ENCODE peak calls at places on chromosomes 7 and 10, in six cellular contexts. One of them, this sample, is unnamed.

GRCh38 chr7:130356760-130357611 is 12.4 kb downstream of the CPA5 start:
- DNase-seq in OCI-LY7: no peak
- DNase-seq in endodermal cell: peak
- DNase-seq in transverse colon: peak
- DNase-seq in left ventricle myocardium inferior: peak
- DNase-seq in fibroblast of the aortic adventitia: peak
- DNase-seq in this sample: no peak

GRCh38 chr10:4721994-4722753 is 103.8 kb upstream of the AKR1E2 start:
- DNase-seq in OCI-LY7: no peak
- DNase-seq in endodermal cell: no peak
- DNase-seq in transverse colon: no peak
- DNase-seq in left ventricle myocardium inferior: no peak
- DNase-seq in fibroblast of the aortic adventitia: peak
- DNase-seq in this sample: no peak

GRCh38 chr10:42242135-42242805 is 396.1 kb downstream of the ZNF33B start:
- DNase-seq in OCI-LY7: no peak
- DNase-seq in endodermal cell: no peak
- DNase-seq in transverse colon: no peak
- DNase-seq in left ventricle myocardium inferior: no peak
- DNase-seq in fibroblast of the aortic adventitia: no peak
- DNase-seq in this sample: peak

GRCh38 chr7:156360835-156361234 is 279.7 kb upstream of the RNF32 start:
- DNase-seq in OCI-LY7: no peak
- DNase-seq in endodermal cell: no peak
- DNase-seq in transverse colon: no peak
- DNase-seq in left ventricle myocardium inferior: no peak
- DNase-seq in fibroblast of the aortic adventitia: no peak
- DNase-seq in this sample: no peak

GRCh38 chr7:2967705-2968104 is 76.0 kb downstream of the CARD11 start:
- DNase-seq in OCI-LY7: no peak
- DNase-seq in endodermal cell: no peak
- DNase-seq in transverse colon: no peak
- DNase-seq in left ventricle myocardium inferior: no peak
- DNase-seq in fibroblast of the aortic adventitia: no peak
- DNase-seq in this sample: no peak

GRCh38 chr7:945556-946255 is 8.8 kb downstream of the ADAP1 start:
- DNase-seq in OCI-LY7: no peak
- DNase-seq in endodermal cell: peak
- DNase-seq in transverse colon: peak
- DNase-seq in left ventricle myocardium inferior: no peak
- DNase-seq in fibroblast of the aortic adventitia: no peak
- DNase-seq in this sample: no peak

GRCh38 chr7:6209340-6209739 is 63.1 kb downstream of the CYTH3 start:
- DNase-seq in OCI-LY7: no peak
- DNase-seq in endodermal cell: no peak
- DNase-seq in transverse colon: no peak
- DNase-seq in left ventricle myocardium inferior: no peak
- DNase-seq in fibroblast of the aortic adventitia: peak
- DNase-seq in this sample: no peak

GRCh38 chr7:122132341-122132740 is 11.7 kb downstream of the AASS start:
- DNase-seq in OCI-LY7: no peak
- DNase-seq in endodermal cell: no peak
- DNase-seq in transverse colon: no peak
- DNase-seq in left ventricle myocardium inferior: no peak
- DNase-seq in fibroblast of the aortic adventitia: peak
- DNase-seq in this sample: no peak

GRCh38 chr7:7516156-7516555 is 19.5 kb downstream of the COL28A1 start:
- DNase-seq in OCI-LY7: no peak
- DNase-seq in endodermal cell: no peak
- DNase-seq in transverse colon: no peak
- DNase-seq in left ventricle myocardium inferior: no peak
- DNase-seq in fibroblast of the aortic adventitia: no peak
- DNase-seq in this sample: no peak

GRCh38 chr10:48614481-48615383 is 9.9 kb upstream of the ARHGAP22 start:
- DNase-seq in OCI-LY7: no peak
- DNase-seq in endodermal cell: peak
- DNase-seq in transverse colon: no peak
- DNase-seq in left ventricle myocardium inferior: no peak
- DNase-seq in fibroblast of the aortic adventitia: peak
- DNase-seq in this sample: no peak

GRCh38 chr10:118220346-118220745 is 121.8 kb downstream of the FAM204A start:
- DNase-seq in OCI-LY7: no peak
- DNase-seq in endodermal cell: no peak
- DNase-seq in transverse colon: no peak
- DNase-seq in left ventricle myocardium inferior: no peak
- DNase-seq in fibroblast of the aortic adventitia: no peak
- DNase-seq in this sample: no peak

GRCh38 chr10:30980951-30981616 is 50.6 kb downstream of the ZNF438 start:
- DNase-seq in OCI-LY7: no peak
- DNase-seq in endodermal cell: no peak
- DNase-seq in transverse colon: peak
- DNase-seq in left ventricle myocardium inferior: peak
- DNase-seq in fibroblast of the aortic adventitia: peak
- DNase-seq in this sample: no peak

GRCh38 chr10:63391812-63392211 is 74.0 kb downstream of the JMJD1C start:
- DNase-seq in OCI-LY7: no peak
- DNase-seq in endodermal cell: no peak
- DNase-seq in transverse colon: no peak
- DNase-seq in left ventricle myocardium inferior: no peak
- DNase-seq in fibroblast of the aortic adventitia: no peak
- DNase-seq in this sample: no peak

GRCh38 chr10:24208661-24209420 is at the start of gene KIAA1217:
- DNase-seq in OCI-LY7: no peak
- DNase-seq in endodermal cell: peak
- DNase-seq in transverse colon: peak
- DNase-seq in left ventricle myocardium inferior: peak
- DNase-seq in fibroblast of the aortic adventitia: peak
- DNase-seq in this sample: no peak

GRCh38 chr10:100006241-100006886 is 3.4 kb downstream of the DNMBP start:
- DNase-seq in OCI-LY7: peak
- DNase-seq in endodermal cell: no peak
- DNase-seq in transverse colon: no peak
- DNase-seq in left ventricle myocardium inferior: no peak
- DNase-seq in fibroblast of the aortic adventitia: peak
- DNase-seq in this sample: peak

GRCh38 chr10:95214793-95215192 is 20.8 kb downstream of the ACSM6 start:
- DNase-seq in OCI-LY7: no peak
- DNase-seq in endodermal cell: no peak
- DNase-seq in transverse colon: no peak
- DNase-seq in left ventricle myocardium inferior: no peak
- DNase-seq in fibroblast of the aortic adventitia: peak
- DNase-seq in this sample: peak

GRCh38 chr10:21754410-21755011 is 220.5 kb downstream of the MLLT10 start:
- DNase-seq in OCI-LY7: no peak
- DNase-seq in endodermal cell: peak
- DNase-seq in transverse colon: no peak
- DNase-seq in left ventricle myocardium inferior: no peak
- DNase-seq in fibroblast of the aortic adventitia: no peak
- DNase-seq in this sample: no peak

GRCh38 chr7:127392182-127392565 is 334 bp downstream of the ZNF800 start:
- DNase-seq in OCI-LY7: peak
- DNase-seq in endodermal cell: no peak
- DNase-seq in transverse colon: peak
- DNase-seq in left ventricle myocardium inferior: peak
- DNase-seq in fibroblast of the aortic adventitia: peak
- DNase-seq in this sample: peak

GRCh38 chr7:76063525-76063924 is 15.6 kb downstream of the MDH2 start:
- DNase-seq in OCI-LY7: no peak
- DNase-seq in endodermal cell: no peak
- DNase-seq in transverse colon: peak
- DNase-seq in left ventricle myocardium inferior: peak
- DNase-seq in fibroblast of the aortic adventitia: no peak
- DNase-seq in this sample: peak

GRCh38 chr10:113735913-113736312 is 15.6 kb upstream of the PLEKHS1 start:
- DNase-seq in OCI-LY7: peak
- DNase-seq in endodermal cell: no peak
- DNase-seq in transverse colon: no peak
- DNase-seq in left ventricle myocardium inferior: no peak
- DNase-seq in fibroblast of the aortic adventitia: no peak
- DNase-seq in this sample: no peak

GRCh38 chr10:86899128-86899527 is 58.3 kb downstream of the MMRN2 start:
- DNase-seq in OCI-LY7: no peak
- DNase-seq in endodermal cell: peak
- DNase-seq in transverse colon: no peak
- DNase-seq in left ventricle myocardium inferior: no peak
- DNase-seq in fibroblast of the aortic adventitia: no peak
- DNase-seq in this sample: no peak

GRCh38 chr7:81769891-81770818 is at the start of gene HGF:
- DNase-seq in OCI-LY7: no peak
- DNase-seq in endodermal cell: peak
- DNase-seq in transverse colon: peak
- DNase-seq in left ventricle myocardium inferior: peak
- DNase-seq in fibroblast of the aortic adventitia: peak
- DNase-seq in this sample: no peak

GRCh38 chr7:25752967-25753791 is 398.8 kb upstream of the NFE2L3 start:
- DNase-seq in OCI-LY7: no peak
- DNase-seq in endodermal cell: peak
- DNase-seq in transverse colon: no peak
- DNase-seq in left ventricle myocardium inferior: no peak
- DNase-seq in fibroblast of the aortic adventitia: no peak
- DNase-seq in this sample: no peak

GRCh38 chr7:111729483-111729882 is 167.2 kb upstream of the IMMP2L start:
- DNase-seq in OCI-LY7: no peak
- DNase-seq in endodermal cell: peak
- DNase-seq in transverse colon: no peak
- DNase-seq in left ventricle myocardium inferior: no peak
- DNase-seq in fibroblast of the aortic adventitia: no peak
- DNase-seq in this sample: no peak
- TF ChIP-seq CTCF in OCI-LY7: peak
- TF ChIP-seq CTCF in endodermal cell: peak
- TF ChIP-seq CTCF in transverse colon: no peak
- TF ChIP-seq CTCF in left ventricle myocardium inferior: no peak
- TF ChIP-seq CTCF in fibroblast of the aortic adventitia: no peak
- TF ChIP-seq CTCF in this sample: no peak

GRCh38 chr10:123999956-124000615 is 93.3 kb downstream of the CHST15 start:
- DNase-seq in OCI-LY7: no peak
- DNase-seq in endodermal cell: no peak
- DNase-seq in transverse colon: no peak
- DNase-seq in left ventricle myocardium inferior: no peak
- DNase-seq in fibroblast of the aortic adventitia: no peak
- DNase-seq in this sample: peak

GRCh38 chr10:124000792-124001201 is 92.6 kb downstream of the CHST15 start:
- DNase-seq in OCI-LY7: no peak
- DNase-seq in endodermal cell: no peak
- DNase-seq in transverse colon: no peak
- DNase-seq in left ventricle myocardium inferior: no peak
- DNase-seq in fibroblast of the aortic adventitia: peak
- DNase-seq in this sample: no peak

GRCh38 chr10:124002391-124003069 is 90.9 kb downstream of the CHST15 start:
- DNase-seq in OCI-LY7: no peak
- DNase-seq in endodermal cell: no peak
- DNase-seq in transverse colon: no peak
- DNase-seq in left ventricle myocardium inferior: no peak
- DNase-seq in fibroblast of the aortic adventitia: no peak
- DNase-seq in this sample: no peak

GRCh38 chr10:124003070-124003419 is 90.4 kb downstream of the CHST15 start:
- DNase-seq in OCI-LY7: no peak
- DNase-seq in endodermal cell: no peak
- DNase-seq in transverse colon: no peak
- DNase-seq in left ventricle myocardium inferior: no peak
- DNase-seq in fibroblast of the aortic adventitia: no peak
- DNase-seq in this sample: no peak

DNA sequence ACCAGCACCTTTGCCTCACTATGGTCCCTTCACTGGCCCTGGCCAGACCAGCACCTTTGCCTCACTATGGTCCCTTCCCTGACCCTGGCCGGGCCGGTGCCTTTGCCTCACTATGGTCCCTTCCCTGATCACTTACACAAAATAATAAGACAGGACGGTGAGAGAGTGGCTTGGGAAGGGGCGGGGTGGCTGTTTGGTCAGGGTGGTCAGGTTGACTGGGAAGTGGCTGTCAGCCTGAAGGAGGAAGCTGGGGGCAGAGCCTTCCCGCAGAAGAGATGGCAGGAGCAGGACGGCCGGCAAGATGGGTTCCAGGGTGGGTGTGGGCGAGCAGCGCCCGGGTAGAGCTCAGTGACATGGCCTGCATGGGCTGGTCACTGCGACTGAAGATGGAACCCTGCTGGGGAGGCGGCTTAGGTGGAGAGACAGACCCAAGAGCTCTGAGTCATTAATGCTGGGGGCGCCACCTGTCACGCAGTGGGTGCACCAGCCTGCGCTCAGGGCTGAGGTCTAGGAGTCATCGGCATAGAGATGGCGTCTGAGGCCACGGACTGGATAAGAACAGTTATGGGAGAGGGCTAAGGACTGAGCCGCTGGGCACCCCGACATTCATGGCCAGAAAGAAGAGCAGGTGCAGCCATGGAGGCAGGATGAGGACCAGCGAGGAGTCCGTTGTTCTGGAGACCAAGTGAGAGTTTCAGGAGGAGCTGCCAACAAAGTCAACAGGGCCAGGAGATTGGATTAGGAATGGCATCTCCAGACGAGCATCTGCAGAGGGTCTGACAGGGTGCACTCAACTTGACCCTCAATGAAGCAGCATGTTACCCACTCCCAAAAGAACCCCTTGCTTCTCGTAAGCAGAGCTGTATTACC is 91.8 kb downstream of the CHST15 start:
- DNase-seq in OCI-LY7: no peak
- DNase-seq in endodermal cell: no peak
- DNase-seq in transverse colon: no peak
- DNase-seq in left ventricle myocardium inferior: no peak
- DNase-seq in fibroblast of the aortic adventitia: no peak
- DNase-seq in this sample: no peak
- TF ChIP-seq CTCF in OCI-LY7: no peak
- TF ChIP-seq CTCF in endodermal cell: no peak
- TF ChIP-seq CTCF in transverse colon: no peak
- TF ChIP-seq CTCF in left ventricle myocardium inferior: no peak
- TF ChIP-seq CTCF in fibroblast of the aortic adventitia: no peak
- TF ChIP-seq CTCF in this sample: no peak

GRCh38 chr7:142248166-142249160 is 9.4 kb downstream of the PRSS58 start:
- DNase-seq in OCI-LY7: no peak
- DNase-seq in endodermal cell: peak
- DNase-seq in transverse colon: no peak
- DNase-seq in left ventricle myocardium inferior: no peak
- DNase-seq in fibroblast of the aortic adventitia: no peak
- DNase-seq in this sample: no peak
- TF ChIP-seq CTCF in OCI-LY7: no peak
- TF ChIP-seq CTCF in endodermal cell: peak
- TF ChIP-seq CTCF in transverse colon: no peak
- TF ChIP-seq CTCF in left ventricle myocardium inferior: no peak
- TF ChIP-seq CTCF in fibroblast of the aortic adventitia: no peak
- TF ChIP-seq CTCF in this sample: no peak

DNA sequence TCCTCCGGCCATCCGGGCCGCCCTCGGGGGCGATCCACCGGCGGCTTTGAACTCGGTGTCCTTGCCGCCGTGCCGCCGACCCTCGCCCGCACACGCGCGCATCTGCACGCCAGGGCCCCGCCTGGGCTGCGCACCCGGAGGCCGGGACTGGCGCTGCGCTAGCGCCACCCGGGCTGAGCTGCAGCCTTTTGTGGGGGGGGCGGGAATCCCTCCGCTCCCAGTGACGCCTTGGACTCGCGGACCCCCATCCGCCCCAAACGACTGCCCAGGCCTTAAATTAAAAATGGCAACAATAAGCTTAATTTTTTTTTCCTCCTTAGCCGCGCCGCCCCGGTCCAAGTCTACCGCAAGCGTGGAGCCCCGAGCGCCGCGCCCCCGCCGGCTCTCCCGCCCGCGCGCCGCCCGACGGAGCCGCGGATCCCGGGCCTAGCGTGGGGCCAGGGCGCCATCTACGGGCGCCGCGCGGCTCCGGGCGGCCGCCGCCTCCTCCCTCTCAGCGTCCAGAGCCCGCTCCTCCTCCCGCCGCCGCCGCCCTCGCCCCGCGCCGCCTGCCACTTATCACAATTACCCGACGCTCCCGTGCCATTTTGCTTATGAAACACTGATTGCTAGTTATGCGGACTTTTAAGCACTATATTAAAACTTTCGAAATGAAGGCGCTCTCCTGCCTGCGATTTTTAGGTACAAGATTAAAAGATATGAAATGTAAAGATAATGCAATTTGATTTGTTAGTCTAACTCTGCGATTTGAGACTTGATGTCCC is 7.5 kb upstream of the EBF3 start:
- DNase-seq in OCI-LY7: no peak
- DNase-seq in endodermal cell: peak
- DNase-seq in transverse colon: peak
- DNase-seq in left ventricle myocardium inferior: peak
- DNase-seq in fibroblast of the aortic adventitia: peak
- DNase-seq in this sample: peak
- TF ChIP-seq CTCF in OCI-LY7: peak
- TF ChIP-seq CTCF in endodermal cell: peak
- TF ChIP-seq CTCF in transverse colon: no peak
- TF ChIP-seq CTCF in left ventricle myocardium inferior: peak
- TF ChIP-seq CTCF in fibroblast of the aortic adventitia: peak
- TF ChIP-seq CTCF in this sample: peak

This sample was measured in GM13977.